ENCODE peak calls at places on chromosome 5, in ten cellular contexts. V is MM.1S, T is AG10803, O is natural killer cell, R is psoas muscle, K is heart right ventricle, Y is colonic mucosa, H is tibial nerve, S is A673, I is ascending aorta. P is an unnamed sample.

GRCh38 chr5:178839319-178839704 is 20.4 kb upstream of the ZNF354B start:
- DNase-seq in R (no peak), V (no peak), Y (peak), H (peak), T (no peak), K (no peak), O (peak), S (no peak), I (no peak), P (peak)

GRCh38 chr5:175706499-175706898 is 48.6 kb downstream of the HRH2 start:
- DNase-seq in V (no peak), I (no peak), K (no peak), H (no peak), T (no peak), Y (no peak), R (no peak), O (no peak), S (no peak), P (no peak)

GRCh38 chr5:54580997-54581741 is 63.6 kb downstream of the SNX18 start:
- DNase-seq in Y (no peak), T (peak), V (no peak), K (no peak), R (no peak), I (no peak), S (no peak), O (no peak), H (no peak), P (no peak)

GRCh38 chr5:116442095-116442534 is 132.5 kb downstream of the SEMA6A start:
- DNase-seq in V (no peak), O (no peak), I (no peak), Y (no peak), H (no peak), R (peak), K (peak), T (peak), S (peak), P (peak)

GRCh38 chr5:115657883-115658233 is 32.0 kb upstream of the TMED7 start:
- DNase-seq in I (no peak), V (no peak), S (no peak), Y (no peak), T (peak), H (no peak), K (no peak), O (no peak), R (no peak), P (no peak)

GRCh38 chr5:92147792-92148191 is 764.7 kb upstream of the ARRDC3 start:
- DNase-seq in T (no peak), Y (no peak), H (no peak), R (no peak), I (no peak), V (no peak), O (no peak), K (no peak), S (no peak), P (no peak)

GRCh38 chr5:172905771-172906170 is 53.5 kb upstream of the RPL26L1 start:
- DNase-seq in S (no peak), K (no peak), T (no peak), Y (no peak), H (no peak), V (no peak), I (no peak), R (no peak), O (no peak), P (no peak)

GRCh38 chr5:174371600-174372094 is 326.1 kb downstream of the NSG2 start:
- DNase-seq in R (no peak), T (peak), O (no peak), K (no peak), Y (no peak), V (no peak), S (peak), H (no peak), I (no peak), P (peak)

GRCh38 chr5:14449052-14449661 is 132.4 kb upstream of the OTULINL start:
- DNase-seq in Y (peak), V (no peak), I (no peak), O (no peak), R (no peak), S (peak), T (peak), K (no peak), H (no peak), P (no peak)

GRCh38 chr5:143682788-143683419 is 129.1 kb upstream of the HMHB1 start:
- DNase-seq in O (no peak), T (peak), R (no peak), K (no peak), Y (no peak), S (no peak), I (no peak), V (no peak), H (no peak), P (no peak)

GRCh38 chr5:76106149-76106548 is 23.0 kb downstream of the SV2C start:
- DNase-seq in T (no peak), K (no peak), O (no peak), V (no peak), R (no peak), I (no peak), S (no peak), H (no peak), Y (no peak), P (no peak)

GRCh38 chr5:117218789-117219188 is 644.2 kb upstream of the SEMA6A start:
- DNase-seq in V (no peak), I (no peak), H (no peak), O (no peak), K (no peak), Y (no peak), R (no peak), T (no peak), S (no peak), P (no peak)

GRCh38 chr5:17355585-17356346 is 138.3 kb downstream of the BASP1 start:
- DNase-seq in Y (no peak), S (no peak), R (no peak), O (no peak), V (no peak), H (no peak), K (no peak), I (no peak), T (peak), P (no peak)

GRCh38 chr5:67963789-67964519 is 251.6 kb upstream of the PIK3R1 start:
- DNase-seq in S (no peak), H (no peak), R (no peak), V (no peak), T (no peak), K (no peak), O (no peak), I (no peak), Y (peak), P (peak)

GRCh38 chr5:151126199-151126645 is 31.4 kb downstream of the ANXA6 start:
- DNase-seq in O (peak), V (peak), K (peak), R (peak), S (peak), Y (peak), H (peak), I (no peak), T (peak), P (peak)

GRCh38 chr5:142339781-142340180 is 15.0 kb upstream of the SPRY4 start:
- DNase-seq in I (no peak), S (no peak), H (no peak), V (no peak), Y (no peak), R (no peak), K (no peak), O (no peak), T (no peak), P (no peak)

GRCh38 chr5:155780274-155780673 is 546.7 kb upstream of the SGCD start:
- DNase-seq in V (no peak), Y (no peak), S (no peak), K (no peak), O (no peak), H (no peak), I (no peak), T (no peak), R (no peak), P (no peak)

GRCh38 chr5:119274767-119275130 is 81.1 kb upstream of the TNFAIP8 start:
- DNase-seq in S (peak), R (no peak), T (peak), Y (no peak), H (no peak), K (no peak), O (no peak), I (no peak), V (peak), P (no peak)

GRCh38 chr5:170278611-170279500 is 18.7 kb downstream of the LCP2 start:
- DNase-seq in I (no peak), H (no peak), V (peak), S (no peak), K (peak), Y (peak), O (peak), T (no peak), R (peak), P (no peak)

GRCh38 chr5:149581931-149582768 is 852 bp downstream of the ARHGEF37 start:
- DNase-seq in O (no peak), I (no peak), V (no peak), K (no peak), T (no peak), Y (peak), S (peak), R (no peak), H (no peak), P (no peak)

GRCh38 chr5:191036-191948 is at the start of gene LRRC14B:
- DNase-seq in T (no peak), I (peak), R (peak), S (no peak), K (peak), V (peak), H (no peak), Y (no peak), O (no peak), P (peak)

GRCh38 chr5:77641963-77642589 is 3.6 kb upstream of the OTP start:
- DNase-seq in K (no peak), O (no peak), Y (no peak), V (no peak), I (no peak), T (no peak), H (no peak), S (no peak), R (no peak), P (no peak)

GRCh38 chr5:123868267-123868666 is 356.3 kb downstream of the CSNK1G3 start:
- DNase-seq in K (no peak), T (no peak), Y (peak), R (no peak), I (no peak), S (peak), O (no peak), H (no peak), V (no peak), P (no peak)

GRCh38 chr5:60699549-60700346 is at the start of gene DEPDC1B:
- DNase-seq in R (peak), V (peak), Y (peak), S (peak), O (peak), H (peak), T (peak), I (peak), K (peak), P (peak)
- TF ChIP-seq CTCF in R (no peak), V (peak), Y (no peak), S (peak), O (peak), H (peak), T (peak), I (no peak), K (no peak), P (no peak)

GRCh38 chr5:146482775-146483174 is 33.2 kb downstream of the GPR151 start:
- DNase-seq in O (no peak), V (no peak), I (no peak), H (no peak), K (no peak), Y (no peak), T (no peak), S (no peak), R (no peak), P (no peak)
- TF ChIP-seq CTCF in O (no peak), V (no peak), I (no peak), H (no peak), K (no peak), Y (no peak), T (no peak), S (no peak), R (no peak), P (no peak)

DNA sequence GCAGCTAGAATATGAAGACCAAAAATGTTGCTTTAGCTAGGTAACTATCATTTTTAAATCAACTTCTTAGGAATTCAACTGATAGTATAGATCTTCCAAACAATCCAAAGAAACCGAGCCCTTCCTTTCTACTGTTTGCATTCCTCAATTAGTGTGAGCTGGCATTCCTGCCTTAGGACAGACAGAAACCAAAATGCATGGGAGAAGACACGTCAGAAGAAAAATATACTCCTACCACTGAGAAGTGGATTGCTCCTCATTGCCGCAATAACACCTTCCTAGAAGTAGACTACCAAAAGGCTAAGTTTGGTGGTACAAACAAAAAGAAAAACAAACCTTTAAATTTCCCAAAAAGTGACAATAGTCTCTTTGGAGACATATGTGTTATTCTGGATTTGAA is 440.0 kb downstream of the SEMA5A start:
- DNase-seq in V (no peak), O (no peak), K (no peak), T (no peak), Y (no peak), S (no peak), H (no peak), I (no peak), R (no peak), P (no peak)
- TF ChIP-seq CTCF in V (no peak), O (no peak), K (no peak), T (no peak), Y (no peak), S (no peak), H (no peak), I (no peak), R (no peak), P (no peak)

GRCh38 chr5:80711938-80712337 is 57.2 kb upstream of the DHFR start:
- DNase-seq in R (no peak), S (peak), K (no peak), T (peak), V (no peak), I (no peak), H (no peak), Y (no peak), O (no peak), P (peak)
- TF ChIP-seq CTCF in R (no peak), S (peak), K (peak), T (peak), V (peak), I (no peak), H (peak), Y (no peak), O (no peak), P (peak)

DNA sequence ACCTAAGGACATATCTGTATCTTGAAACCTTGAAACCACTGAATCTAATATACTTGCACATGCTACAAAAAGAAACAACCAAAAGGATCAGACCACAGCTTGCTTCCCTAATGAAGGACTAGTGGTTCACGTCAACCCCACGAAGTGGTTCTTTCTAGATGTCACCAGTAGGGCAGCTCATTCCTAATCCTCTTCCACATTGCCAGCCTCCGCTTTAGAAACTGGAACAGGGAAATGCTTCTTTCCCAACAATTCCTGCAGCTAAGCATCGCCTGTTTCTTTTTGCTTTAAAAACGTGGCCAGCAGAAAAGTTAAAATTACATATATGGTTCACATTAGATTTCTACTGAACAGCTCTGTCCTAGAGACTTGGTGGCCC is 100.2 kb downstream of the MTX3 start:
- DNase-seq in S (no peak), I (no peak), V (no peak), K (no peak), H (no peak), T (no peak), O (no peak), R (no peak), Y (no peak), P (no peak)
- TF ChIP-seq CTCF in S (no peak), I (no peak), V (no peak), K (no peak), H (no peak), T (no peak), O (no peak), R (no peak), Y (no peak), P (no peak)

GRCh38 chr5:69046375-69046957 is 47.3 kb upstream of the SLC30A5 start:
- DNase-seq in K (no peak), S (no peak), O (no peak), R (no peak), T (peak), I (no peak), Y (no peak), V (peak), H (no peak), P (no peak)
- TF ChIP-seq CTCF in K (no peak), S (no peak), O (no peak), R (no peak), T (no peak), I (no peak), Y (no peak), V (no peak), H (no peak), P (no peak)

GRCh38 chr5:62271870-62272269 is 34.1 kb upstream of the KIF2A start:
- DNase-seq in S (no peak), Y (no peak), R (no peak), T (no peak), V (no peak), I (no peak), H (no peak), O (no peak), K (no peak), P (no peak)
- TF ChIP-seq CTCF in S (no peak), Y (no peak), R (no peak), T (no peak), V (no peak), I (no peak), H (no peak), O (no peak), K (no peak), P (no peak)

P was measured in Calu3.